ENCODE peak calls at places on chromosomes 6 and 20, in six cellular contexts. N, D, F, X, Q and A are unnamed samples.

GRCh38 chr6:136927313-136927712 is 5.2 kb downstream of the SLC35D3 start:
- ATAC-seq in D (peak; percentile 53), Q (peak; percentile 79), N (peak; percentile 89), F (peak; percentile 87), X (no peak), A (no peak)

GRCh38 chr6:17957488-17957887 is 29.9 kb downstream of the KIF13A start:
- ATAC-seq in Q (no peak), D (no peak), N (peak; percentile 40), F (peak; percentile 64), X (peak; percentile 22), A (no peak)

GRCh38 chr6:43303751-43304331 is 4.8 kb downstream of the CRIP3 start:
- ATAC-seq in Q (no peak), F (no peak), X (no peak), N (no peak), D (no peak), A (no peak)

GRCh38 chr6:19524787-19525186 is 312.4 kb upstream of the ID4 start:
- ATAC-seq in X (no peak), F (no peak), Q (no peak), N (no peak), D (no peak), A (no peak)

GRCh38 chr6:168871535-168872106 is 382.0 kb downstream of the THBS2 start:
- ATAC-seq in N (no peak), X (no peak), F (no peak), Q (no peak), D (no peak), A (no peak)

GRCh38 chr6:24883618-24884017 is 52.1 kb downstream of the RIPOR2 start:
- ATAC-seq in X (no peak), N (no peak), F (peak; percentile 90), Q (no peak), D (no peak), A (no peak)

GRCh38 chr20:855466-856360 is 22.2 kb downstream of the FAM110A start:
- ATAC-seq in Q (no peak), F (no peak), N (no peak), X (no peak), D (no peak), A (no peak)

GRCh38 chr6:75493400-75494064 is at the start of gene FILIP1:
- ATAC-seq in N (peak; percentile 67), F (peak; percentile 44), X (peak; percentile 82), D (peak; percentile 80), Q (no peak), A (peak; percentile 84)

GRCh38 chr20:46123482-46124245 is 5.5 kb downstream of the CD40 start:
- ATAC-seq in D (no peak), N (no peak), X (no peak), F (no peak), Q (no peak), A (no peak)

GRCh38 chr20:54179946-54180345 is 6.2 kb upstream of the CYP24A1 start:
- ATAC-seq in F (peak; percentile 59), D (no peak), N (no peak), X (no peak), Q (no peak), A (no peak)

GRCh38 chr20:47343007-47343472 is 13.5 kb downstream of the ZMYND8 start:
- ATAC-seq in Q (peak; percentile 15), D (no peak), N (no peak), X (no peak), F (no peak), A (peak; percentile 24)

GRCh38 chr20:47862841-47863240 is 77.6 kb upstream of the SULF2 start:
- ATAC-seq in D (no peak), N (no peak), X (no peak), F (no peak), Q (no peak), A (no peak)

GRCh38 chr6:14381225-14381887 is 263.8 kb downstream of the CD83 start:
- ATAC-seq in N (no peak), F (no peak), D (no peak), Q (no peak), X (no peak), A (no peak)

GRCh38 chr6:2245103-2245953 is at the start of gene GMDS:
- ATAC-seq in F (peak; percentile 98), Q (peak; percentile 97), D (peak; percentile 97), N (peak; percentile 99), X (peak; percentile 100), A (peak; percentile 98)
- TF ChIP-seq EP300 in F (no peak), Q (no peak), D (no peak), N (no peak), X (no peak), A (no peak)

DNA sequence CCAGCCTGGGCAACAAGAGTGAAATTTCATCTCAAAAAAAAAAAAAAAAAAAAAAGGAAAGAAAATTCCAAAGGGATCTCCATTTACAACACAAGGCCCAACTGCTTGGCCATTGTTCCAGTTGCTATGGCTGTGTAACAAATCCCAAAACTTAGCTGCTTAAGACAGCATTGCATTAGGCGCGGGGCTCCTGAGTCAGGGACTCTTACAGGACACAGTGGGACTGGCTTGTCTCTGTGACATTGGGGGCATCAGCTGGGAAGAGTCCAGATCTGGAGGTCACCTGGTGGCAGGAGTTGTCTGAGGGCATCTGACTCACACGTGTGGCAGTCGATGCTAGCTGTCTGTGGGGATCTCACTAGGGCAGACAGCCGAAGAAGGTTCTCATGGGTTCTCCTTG is 35.6 kb downstream of the TTLL9 start:
- ATAC-seq in N (no peak), Q (peak; percentile 49), X (no peak), D (no peak), F (no peak), A (no peak)
- H3K9me3 ChIP-seq in N (no peaks in the 10 kb centered on the region), Q (no peaks in the 10 kb centered on the region), X (no peaks in the 10 kb centered on the region), D (no peaks in the 10 kb centered on the region), F (no peaks in the 10 kb centered on the region), A (no peaks in the 10 kb centered on the region)

DNA sequence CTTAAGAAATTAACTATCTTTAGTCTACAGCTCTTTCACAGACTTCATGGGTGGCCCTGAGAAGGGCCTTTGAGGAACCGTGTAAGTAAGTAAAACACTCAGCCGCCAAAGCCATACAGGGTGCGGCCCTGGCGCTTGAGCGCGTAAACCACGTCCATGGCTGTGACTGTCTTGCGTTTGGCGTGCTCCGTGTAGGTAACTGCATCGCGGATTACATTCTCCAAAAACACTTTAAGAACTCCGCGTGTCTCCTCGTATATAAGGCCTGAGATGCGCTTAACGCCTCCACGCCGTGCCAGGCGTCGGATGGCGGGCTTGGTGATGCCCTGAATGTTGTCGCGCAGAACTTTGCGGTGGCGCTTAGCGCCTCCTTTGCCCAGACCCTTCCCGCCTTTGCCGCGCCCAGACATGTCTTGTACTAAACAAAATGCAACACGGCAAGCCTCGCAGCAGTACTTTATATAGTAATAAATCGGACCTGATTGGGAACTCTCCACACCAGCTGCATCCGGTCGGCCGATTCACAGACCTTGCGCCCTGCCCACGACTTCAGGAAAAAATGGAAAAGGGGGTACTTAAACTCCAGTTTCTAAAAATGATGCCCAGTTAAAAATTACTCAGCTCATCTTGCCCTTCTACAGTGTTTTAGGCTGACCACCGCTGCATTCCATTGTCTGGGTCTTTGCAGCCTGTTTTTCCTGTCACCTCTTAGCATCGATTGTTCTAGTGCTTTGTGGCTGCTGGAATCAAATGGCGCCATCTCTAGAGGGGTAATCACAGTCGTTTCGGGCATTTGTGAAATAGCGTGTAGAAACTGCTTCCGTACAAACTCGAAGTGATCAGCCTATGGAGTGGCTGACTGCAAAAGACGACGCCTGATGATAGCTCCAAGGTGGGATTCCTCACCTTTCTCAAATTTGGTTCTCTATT is 38.8 kb downstream of the OR2B2 start:
- ATAC-seq in F (peak; percentile 60), D (peak; percentile 70), X (peak; percentile 78), N (no peak), Q (no peak), A (peak; percentile 46)
- TF ChIP-seq EP300 in F (no peak), D (no peak), X (no peak), N (no peak), Q (no peak), A (no peak)

GRCh38 chr6:125454351-125454750 is 152.6 kb upstream of the HDDC2 start:
- ATAC-seq in X (no peak), Q (no peak), N (no peak), F (no peak), D (no peak), A (no peak)
- H3K9me3 ChIP-seq in X (peaks cover 26% of the 10 kb centered on the region), Q (peaks cover 27% of the 10 kb centered on the region), N (no peaks in the 10 kb centered on the region), F (peaks cover 2% of the 10 kb centered on the region), D (no peaks in the 10 kb centered on the region), A (no peaks in the 10 kb centered on the region)

GRCh38 chr20:51469046-51469445 is 73.5 kb downstream of the NFATC2 start:
- ATAC-seq in Q (no peak), X (no peak), D (no peak), F (no peak), N (no peak), A (no peak)
- TF ChIP-seq EP300 in Q (no peak), X (no peak), D (no peak), F (no peak), N (no peak), A (no peak)

DNA sequence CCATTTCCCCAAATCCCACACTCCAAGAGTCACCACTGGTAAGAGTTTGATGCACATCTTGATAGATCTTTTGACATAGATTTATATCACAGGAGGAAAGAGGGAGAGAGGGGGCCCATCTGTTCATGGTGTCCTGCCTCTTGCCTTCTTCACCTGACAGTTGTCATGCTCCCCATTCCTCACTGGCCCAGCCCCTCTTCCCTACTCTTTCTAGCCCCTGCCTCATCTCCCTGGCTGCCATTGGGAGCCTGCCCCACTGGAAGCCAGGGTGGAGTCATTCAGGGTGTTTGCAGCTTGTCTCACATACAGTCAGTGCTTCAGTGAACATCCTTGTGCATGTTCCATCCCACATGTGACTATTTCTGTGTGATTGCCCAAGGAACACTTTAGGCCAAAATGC is 27.6 kb downstream of the SIRPA start:
- ATAC-seq in D (no peak), X (no peak), F (no peak), N (no peak), Q (no peak), A (no peak)
- H3K9me3 ChIP-seq in D (no peaks in the 10 kb centered on the region), X (no peaks in the 10 kb centered on the region), F (no peaks in the 10 kb centered on the region), N (no peaks in the 10 kb centered on the region), Q (no peaks in the 10 kb centered on the region), A (no peaks in the 10 kb centered on the region)

GRCh38 chr6:15406452-15406851 is 160.6 kb downstream of the JARID2 start:
- ATAC-seq in D (no peak), N (no peak), F (no peak), Q (no peak), X (no peak), A (no peak)
- TF ChIP-seq EP300 in D (no peak), N (no peak), F (no peak), Q (no peak), X (no peak), A (no peak)

GRCh38 chr20:53168491-53168890 is 196.3 kb downstream of the TSHZ2 start:
- ATAC-seq in F (no peak), D (no peak), X (no peak), N (no peak), Q (no peak), A (no peak)

GRCh38 chr20:53176133-53176532 is 204.0 kb downstream of the TSHZ2 start:
- ATAC-seq in N (no peak), F (no peak), Q (no peak), X (no peak), D (no peak), A (no peak)

GRCh38 chr20:53175135-53175780 is 203.1 kb downstream of the TSHZ2 start:
- ATAC-seq in D (no peak), X (no peak), F (no peak), Q (no peak), N (peak; percentile 94), A (no peak)

GRCh38 chr20:53174454-53174853 is 202.3 kb downstream of the TSHZ2 start:
- ATAC-seq in X (no peak), F (no peak), Q (no peak), D (no peak), N (peak; percentile 22), A (no peak)

GRCh38 chr20:53171065-53171464 is 198.9 kb downstream of the TSHZ2 start:
- ATAC-seq in D (no peak), Q (no peak), F (no peak), X (no peak), N (no peak), A (no peak)
- H3K9me3 ChIP-seq in D (no peaks in the 10 kb centered on the region), Q (no peaks in the 10 kb centered on the region), F (no peaks in the 10 kb centered on the region), X (no peaks in the 10 kb centered on the region), N (peaks cover 3% of the 10 kb centered on the region), A (no peaks in the 10 kb centered on the region)